ENCODE peak calls at places on chromosomes 4 and X, in five cellular contexts. One of them, this sample, is unnamed.

GRCh38 chr4:103201724-103202123 is 3.6 kb upstream of the CENPE start:
- DNase-seq in keratinocyte: no peak
- DNase-seq in endothelial cell of umbilical vein: no peak
- DNase-seq in GM23338: peak; percentile 4
- DNase-seq in MM.1S: no peak
- DNase-seq in this sample: no peak

GRCh38 chrX:102835504-102836146 is 101.4 kb upstream of the RAB40AL start:
- DNase-seq in keratinocyte: no peak
- DNase-seq in endothelial cell of umbilical vein: peak; percentile 54
- DNase-seq in GM23338: peak; percentile 48
- DNase-seq in MM.1S: peak; percentile 17
- DNase-seq in this sample: no peak

GRCh38 chr4:141238196-141238595 is 17.5 kb downstream of the ZNF330 start:
- DNase-seq in keratinocyte: no peak
- DNase-seq in endothelial cell of umbilical vein: no peak
- DNase-seq in GM23338: no peak
- DNase-seq in MM.1S: no peak
- DNase-seq in this sample: no peak

GRCh38 chr4:169282429-169283113 is 11.8 kb upstream of the SH3RF1 start:
- DNase-seq in keratinocyte: no peak
- DNase-seq in endothelial cell of umbilical vein: no peak
- DNase-seq in GM23338: no peak
- DNase-seq in MM.1S: no peak
- DNase-seq in this sample: peak; percentile 77

GRCh38 chr4:7641712-7642111 is 207.0 kb upstream of the PSAPL1 start:
- DNase-seq in keratinocyte: no peak
- DNase-seq in endothelial cell of umbilical vein: no peak
- DNase-seq in GM23338: no peak
- DNase-seq in MM.1S: no peak
- DNase-seq in this sample: no peak

GRCh38 chrX:70554081-70554480 is 109.4 kb downstream of the DLG3 start:
- DNase-seq in keratinocyte: no peak
- DNase-seq in endothelial cell of umbilical vein: peak; percentile 9
- DNase-seq in GM23338: peak; percentile 13
- DNase-seq in MM.1S: peak; percentile 21
- DNase-seq in this sample: no peak

GRCh38 chr4:148795156-148795864 is 353.1 kb upstream of the NR3C2 start:
- DNase-seq in keratinocyte: peak; percentile 30
- DNase-seq in endothelial cell of umbilical vein: peak; percentile 55
- DNase-seq in GM23338: peak; percentile 56
- DNase-seq in MM.1S: no peak
- DNase-seq in this sample: peak; percentile 53

GRCh38 chr4:142474398-142475087 is 371.6 kb downstream of the INPP4B start:
- DNase-seq in keratinocyte: peak; percentile 19
- DNase-seq in endothelial cell of umbilical vein: no peak
- DNase-seq in GM23338: no peak
- DNase-seq in MM.1S: peak; percentile 97
- DNase-seq in this sample: peak; percentile 93

GRCh38 chr4:7195546-7196282 is 3.4 kb downstream of the SORCS2 start:
- DNase-seq in keratinocyte: no peak
- DNase-seq in endothelial cell of umbilical vein: no peak
- DNase-seq in GM23338: no peak
- DNase-seq in MM.1S: no peak
- DNase-seq in this sample: no peak

GRCh38 chr4:14125375-14126129 is 498.0 kb upstream of the BOD1L1 start:
- DNase-seq in keratinocyte: no peak
- DNase-seq in endothelial cell of umbilical vein: no peak
- DNase-seq in GM23338: no peak
- DNase-seq in MM.1S: no peak
- DNase-seq in this sample: no peak

GRCh38 chr4:122827258-122827887 is 742 bp downstream of the FGF2 start:
- DNase-seq in keratinocyte: no peak
- DNase-seq in endothelial cell of umbilical vein: peak; percentile 55
- DNase-seq in GM23338: peak; percentile 45
- DNase-seq in MM.1S: peak; percentile 87
- DNase-seq in this sample: peak; percentile 10

GRCh38 chr4:174358823-174359222 is 75.1 kb downstream of the CEP44 start:
- DNase-seq in keratinocyte: no peak
- DNase-seq in endothelial cell of umbilical vein: no peak
- DNase-seq in GM23338: no peak
- DNase-seq in MM.1S: peak; percentile 70
- DNase-seq in this sample: no peak

GRCh38 chrX:21734175-21734574 is 23.7 kb downstream of the SMPX start:
- DNase-seq in keratinocyte: no peak
- DNase-seq in endothelial cell of umbilical vein: no peak
- DNase-seq in GM23338: no peak
- DNase-seq in MM.1S: no peak
- DNase-seq in this sample: peak; percentile 65

GRCh38 chrX:46840946-46841740 is 4.3 kb downstream of the RP2 start:
- DNase-seq in keratinocyte: no peak
- DNase-seq in endothelial cell of umbilical vein: peak; percentile 21
- DNase-seq in GM23338: no peak
- DNase-seq in MM.1S: no peak
- DNase-seq in this sample: no peak

GRCh38 chrX:40700640-40701342 is 34.6 kb downstream of the MED14 start:
- DNase-seq in keratinocyte: no peak
- DNase-seq in endothelial cell of umbilical vein: no peak
- DNase-seq in GM23338: no peak
- DNase-seq in MM.1S: no peak
- DNase-seq in this sample: no peak

GRCh38 chrX:52865328-52865980 is 2.4 kb downstream of the XAGE3 start:
- DNase-seq in keratinocyte: no peak
- DNase-seq in endothelial cell of umbilical vein: no peak
- DNase-seq in GM23338: no peak
- DNase-seq in MM.1S: no peak
- DNase-seq in this sample: no peak

GRCh38 chr4:80103615-80104014 is 30.6 kb upstream of the ANTXR2 start:
- DNase-seq in keratinocyte: no peak
- DNase-seq in endothelial cell of umbilical vein: no peak
- DNase-seq in GM23338: no peak
- DNase-seq in MM.1S: no peak
- DNase-seq in this sample: no peak

GRCh38 chr4:175394213-175394612 is 417.9 kb downstream of the GPM6A start:
- DNase-seq in keratinocyte: no peak
- DNase-seq in endothelial cell of umbilical vein: no peak
- DNase-seq in GM23338: no peak
- DNase-seq in MM.1S: no peak
- DNase-seq in this sample: no peak

GRCh38 chr4:1326751-1327525 is 20.1 kb upstream of the UVSSA start:
- DNase-seq in keratinocyte: no peak
- DNase-seq in endothelial cell of umbilical vein: no peak
- DNase-seq in GM23338: no peak
- DNase-seq in MM.1S: no peak
- DNase-seq in this sample: no peak

GRCh38 chrX:18973527-18974192 is 10.3 kb downstream of the PHKA2 start:
- DNase-seq in keratinocyte: no peak
- DNase-seq in endothelial cell of umbilical vein: no peak
- DNase-seq in GM23338: no peak
- DNase-seq in MM.1S: no peak
- DNase-seq in this sample: no peak

GRCh38 chr4:138789796-138790195 is 225.8 kb upstream of the NOCT start:
- DNase-seq in keratinocyte: no peak
- DNase-seq in endothelial cell of umbilical vein: no peak
- DNase-seq in GM23338: peak; percentile 5
- DNase-seq in MM.1S: no peak
- DNase-seq in this sample: no peak

GRCh38 chr4:150976478-150977118 is 38.5 kb downstream of the LRBA start:
- DNase-seq in keratinocyte: no peak
- DNase-seq in endothelial cell of umbilical vein: no peak
- DNase-seq in GM23338: peak; percentile 81
- DNase-seq in MM.1S: no peak
- DNase-seq in this sample: no peak

GRCh38 chr4:20735931-20736330 is 35.7 kb downstream of the PACRGL start:
- DNase-seq in keratinocyte: no peak
- DNase-seq in endothelial cell of umbilical vein: no peak
- DNase-seq in GM23338: no peak
- DNase-seq in MM.1S: no peak
- DNase-seq in this sample: no peak

GRCh38 chr4:108355523-108356208 is 186.9 kb upstream of the LEF1 start:
- DNase-seq in keratinocyte: no peak
- DNase-seq in endothelial cell of umbilical vein: no peak
- DNase-seq in GM23338: no peak
- DNase-seq in MM.1S: peak; percentile 85
- DNase-seq in this sample: no peak

GRCh38 chr4:126441173-126441810 is 1126.5 kb downstream of the FAT4 start:
- DNase-seq in keratinocyte: no peak
- DNase-seq in endothelial cell of umbilical vein: no peak
- DNase-seq in GM23338: no peak
- DNase-seq in MM.1S: no peak
- DNase-seq in this sample: no peak

GRCh38 chr4:1380368-1381151 is 25.7 kb downstream of the NKX1-1 start:
- DNase-seq in keratinocyte: no peak
- DNase-seq in endothelial cell of umbilical vein: no peak
- DNase-seq in GM23338: no peak
- DNase-seq in MM.1S: no peak
- DNase-seq in this sample: no peak

GRCh38 chr4:155672342-155672741 is 5.7 kb downstream of the GUCY1A1 start:
- DNase-seq in keratinocyte: no peak
- DNase-seq in endothelial cell of umbilical vein: no peak
- DNase-seq in GM23338: no peak
- DNase-seq in MM.1S: no peak
- DNase-seq in this sample: no peak

GRCh38 chr4:155666701-155667537 is at the start of gene GUCY1A1:
- DNase-seq in keratinocyte: no peak
- DNase-seq in endothelial cell of umbilical vein: peak; percentile 61
- DNase-seq in GM23338: peak; percentile 81
- DNase-seq in MM.1S: peak; percentile 80
- DNase-seq in this sample: peak; percentile 23

GRCh38 chr4:155673453-155673979 is 6.9 kb downstream of the GUCY1A1 start:
- DNase-seq in keratinocyte: no peak
- DNase-seq in endothelial cell of umbilical vein: no peak
- DNase-seq in GM23338: no peak
- DNase-seq in MM.1S: no peak
- DNase-seq in this sample: no peak

GRCh38 chr4:155665054-155665453 is 1.6 kb upstream of the GUCY1A1 start:
- DNase-seq in keratinocyte: no peak
- DNase-seq in endothelial cell of umbilical vein: no peak
- DNase-seq in GM23338: no peak
- DNase-seq in MM.1S: no peak
- DNase-seq in this sample: no peak

DNA sequence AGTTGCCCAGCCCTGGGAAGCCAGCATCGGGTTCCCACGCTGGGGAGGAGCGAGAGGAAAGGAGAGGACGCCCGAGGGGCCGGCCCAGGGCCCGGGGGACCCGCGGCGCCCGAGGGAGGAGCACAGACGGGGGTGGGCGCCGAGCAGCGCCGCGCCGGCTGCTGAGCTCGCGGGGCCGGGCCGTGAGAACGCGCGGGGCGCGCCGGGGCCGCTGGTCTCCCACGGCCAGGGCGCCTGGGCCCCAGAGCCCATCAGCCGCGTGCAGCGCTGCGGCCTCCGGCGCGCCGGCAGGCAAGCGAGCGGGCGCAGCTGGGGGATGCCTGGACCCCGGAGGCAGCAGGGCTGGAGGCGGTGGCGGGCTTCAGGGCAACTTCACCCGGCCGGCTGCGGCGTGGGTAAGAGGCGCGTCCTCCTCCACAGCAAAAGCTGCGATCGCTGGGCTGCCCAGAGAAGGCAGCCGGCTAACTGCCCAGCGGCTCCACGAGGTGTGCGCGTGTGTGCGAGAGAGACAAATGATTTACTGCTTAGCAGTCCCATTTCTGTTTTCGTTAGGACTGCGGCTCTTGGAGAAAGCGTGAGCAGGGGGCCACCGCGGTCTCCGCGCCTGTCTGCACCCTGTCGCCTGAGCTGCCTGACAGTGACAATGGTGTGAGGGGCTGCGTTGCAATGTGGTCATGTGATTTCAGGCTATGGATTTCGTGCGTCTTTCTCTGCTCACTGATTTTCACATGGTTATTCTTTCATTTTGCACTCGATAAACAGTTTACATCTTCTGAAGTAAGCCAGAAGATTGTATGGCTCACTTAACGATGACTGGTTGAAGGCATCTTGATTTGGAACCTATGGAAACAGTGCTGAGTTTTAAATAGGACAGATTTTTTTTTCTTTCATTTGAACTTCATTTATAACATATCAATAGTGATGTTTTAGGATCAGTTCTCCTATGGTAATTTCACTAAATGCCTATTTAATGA is 1.2 kb downstream of the GUCY1A1 start:
- DNase-seq in keratinocyte: no peak
- DNase-seq in endothelial cell of umbilical vein: peak; percentile 66
- DNase-seq in GM23338: peak; percentile 60
- DNase-seq in MM.1S: peak; percentile 70
- DNase-seq in this sample: peak; percentile 19
- TF ChIP-seq EZH2 in keratinocyte: peak; percentile 67
- TF ChIP-seq EZH2 in endothelial cell of umbilical vein: no peak
- TF ChIP-seq EZH2 in GM23338: peak; percentile 83
- TF ChIP-seq EZH2 in MM.1S: no peak
- TF ChIP-seq EZH2 in this sample: no peak

GRCh38 chrX:30971761-30972603 is 82.9 kb upstream of the TAB3 start:
- DNase-seq in keratinocyte: no peak
- DNase-seq in endothelial cell of umbilical vein: peak; percentile 23
- DNase-seq in GM23338: peak; percentile 51
- DNase-seq in MM.1S: peak; percentile 38
- DNase-seq in this sample: peak; percentile 37

GRCh38 chrX:30961805-30962204 is 72.8 kb upstream of the TAB3 start:
- DNase-seq in keratinocyte: no peak
- DNase-seq in endothelial cell of umbilical vein: no peak
- DNase-seq in GM23338: no peak
- DNase-seq in MM.1S: no peak
- DNase-seq in this sample: no peak

GRCh38 chrX:30965751-30966150 is 76.7 kb upstream of the TAB3 start:
- DNase-seq in keratinocyte: no peak
- DNase-seq in endothelial cell of umbilical vein: no peak
- DNase-seq in GM23338: no peak
- DNase-seq in MM.1S: no peak
- DNase-seq in this sample: no peak

GRCh38 chrX:30967516-30967915 is 78.5 kb upstream of the TAB3 start:
- DNase-seq in keratinocyte: no peak
- DNase-seq in endothelial cell of umbilical vein: no peak
- DNase-seq in GM23338: no peak
- DNase-seq in MM.1S: no peak
- DNase-seq in this sample: no peak
- TF ChIP-seq EZH2 in keratinocyte: no peak
- TF ChIP-seq EZH2 in endothelial cell of umbilical vein: no peak
- TF ChIP-seq EZH2 in GM23338: no peak
- TF ChIP-seq EZH2 in MM.1S: no peak
- TF ChIP-seq EZH2 in this sample: no peak

GRCh38 chr4:4866124-4866832 is 6.8 kb downstream of the MSX1 start:
- DNase-seq in keratinocyte: no peak
- DNase-seq in endothelial cell of umbilical vein: no peak
- DNase-seq in GM23338: peak; percentile 57
- DNase-seq in MM.1S: no peak
- DNase-seq in this sample: no peak
- TF ChIP-seq EZH2 in keratinocyte: peak; percentile 90
- TF ChIP-seq EZH2 in endothelial cell of umbilical vein: peak; percentile 71
- TF ChIP-seq EZH2 in GM23338: peak; percentile 100
- TF ChIP-seq EZH2 in MM.1S: no peak
- TF ChIP-seq EZH2 in this sample: no peak

DNA sequence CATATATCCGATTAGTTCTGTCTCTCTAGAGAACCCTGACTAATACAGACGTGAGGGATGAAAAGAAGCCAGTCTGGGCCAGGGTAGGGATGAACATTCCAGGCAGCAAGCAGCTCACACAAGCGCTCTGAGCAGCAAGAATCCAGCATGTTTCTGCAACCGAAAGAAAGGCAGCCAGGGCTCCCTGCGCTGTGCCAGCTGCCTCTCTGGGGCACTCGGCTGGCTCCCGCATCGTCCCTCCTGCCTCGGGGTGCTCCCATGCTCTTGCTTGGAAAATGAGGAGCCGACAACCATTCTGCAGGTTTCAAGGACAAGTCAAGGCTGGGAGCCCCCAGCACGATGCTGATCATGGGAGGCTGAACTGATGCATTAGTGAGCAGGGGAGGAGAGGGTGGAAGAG is 7.0 kb downstream of the JAKMIP1 start:
- DNase-seq in keratinocyte: no peak
- DNase-seq in endothelial cell of umbilical vein: no peak
- DNase-seq in GM23338: no peak
- DNase-seq in MM.1S: no peak
- DNase-seq in this sample: no peak
- TF ChIP-seq EZH2 in keratinocyte: no peak
- TF ChIP-seq EZH2 in endothelial cell of umbilical vein: no peak
- TF ChIP-seq EZH2 in GM23338: no peak
- TF ChIP-seq EZH2 in MM.1S: no peak
- TF ChIP-seq EZH2 in this sample: no peak